ENCODE peak calls at places on chromosomes 7 and 10, in seven cellular contexts. One of them, this sample, is unnamed.
A peak's percentile ranks its signal among the peaks of the same experiment; 100 is the strongest.

GRCh38 chr10:124532106-124532641 is 70.6 kb downstream of the LHPP start:
- DNase-seq in brain microvascular endothelial cell: no peak
- DNase-seq in activated CD4-positive, alpha-beta T cell treated with anti-CD3 and anti-CD28 coated beads, Interleukin-2, amount 50 U/mL, for 1 hour: no peak
- DNase-seq in mesothelial cell of epicardium: no peak
- DNase-seq in GOT3: no peak
- DNase-seq in heart left ventricle: peak; percentile 33
- DNase-seq in NCI-H2029: no peak
- DNase-seq in this sample: no peak

GRCh38 chr10:112842832-112843360 is 107.2 kb upstream of the TCF7L2 start:
- DNase-seq in brain microvascular endothelial cell: peak; percentile 11
- DNase-seq in activated CD4-positive, alpha-beta T cell treated with anti-CD3 and anti-CD28 coated beads, Interleukin-2, amount 50 U/mL, for 1 hour: no peak
- DNase-seq in mesothelial cell of epicardium: no peak
- DNase-seq in GOT3: no peak
- DNase-seq in heart left ventricle: no peak
- DNase-seq in NCI-H2029: no peak
- DNase-seq in this sample: no peak

GRCh38 chr7:71780282-71780681 is 631.9 kb downstream of the CALN1 start:
- DNase-seq in brain microvascular endothelial cell: no peak
- DNase-seq in activated CD4-positive, alpha-beta T cell treated with anti-CD3 and anti-CD28 coated beads, Interleukin-2, amount 50 U/mL, for 1 hour: no peak
- DNase-seq in mesothelial cell of epicardium: no peak
- DNase-seq in GOT3: no peak
- DNase-seq in heart left ventricle: no peak
- DNase-seq in NCI-H2029: no peak
- DNase-seq in this sample: no peak

GRCh38 chr10:62614389-62615157 is 189.9 kb upstream of the ADO start:
- DNase-seq in brain microvascular endothelial cell: peak; percentile 48
- DNase-seq in activated CD4-positive, alpha-beta T cell treated with anti-CD3 and anti-CD28 coated beads, Interleukin-2, amount 50 U/mL, for 1 hour: no peak
- DNase-seq in mesothelial cell of epicardium: no peak
- DNase-seq in GOT3: no peak
- DNase-seq in heart left ventricle: no peak
- DNase-seq in NCI-H2029: no peak
- DNase-seq in this sample: peak; percentile 41

GRCh38 chr7:86776136-86776535 is 132.4 kb downstream of the GRM3 start:
- DNase-seq in brain microvascular endothelial cell: no peak
- DNase-seq in activated CD4-positive, alpha-beta T cell treated with anti-CD3 and anti-CD28 coated beads, Interleukin-2, amount 50 U/mL, for 1 hour: no peak
- DNase-seq in mesothelial cell of epicardium: no peak
- DNase-seq in GOT3: no peak
- DNase-seq in heart left ventricle: no peak
- DNase-seq in NCI-H2029: no peak
- DNase-seq in this sample: no peak

GRCh38 chr10:5183923-5184322 is 1.0 kb downstream of the AKR1C8 start:
- DNase-seq in brain microvascular endothelial cell: no peak
- DNase-seq in activated CD4-positive, alpha-beta T cell treated with anti-CD3 and anti-CD28 coated beads, Interleukin-2, amount 50 U/mL, for 1 hour: no peak
- DNase-seq in mesothelial cell of epicardium: no peak
- DNase-seq in GOT3: no peak
- DNase-seq in heart left ventricle: no peak
- DNase-seq in NCI-H2029: no peak
- DNase-seq in this sample: no peak

GRCh38 chr7:133904766-133905165 is 222.4 kb upstream of the LRGUK start:
- DNase-seq in brain microvascular endothelial cell: no peak
- DNase-seq in activated CD4-positive, alpha-beta T cell treated with anti-CD3 and anti-CD28 coated beads, Interleukin-2, amount 50 U/mL, for 1 hour: no peak
- DNase-seq in mesothelial cell of epicardium: no peak
- DNase-seq in GOT3: no peak
- DNase-seq in heart left ventricle: no peak
- DNase-seq in NCI-H2029: no peak
- DNase-seq in this sample: no peak

GRCh38 chr7:149005427-149006344 is 22.6 kb downstream of the PDIA4 start:
- DNase-seq in brain microvascular endothelial cell: peak; percentile 60
- DNase-seq in activated CD4-positive, alpha-beta T cell treated with anti-CD3 and anti-CD28 coated beads, Interleukin-2, amount 50 U/mL, for 1 hour: peak; percentile 85
- DNase-seq in mesothelial cell of epicardium: peak; percentile 60
- DNase-seq in GOT3: no peak
- DNase-seq in heart left ventricle: peak; percentile 90
- DNase-seq in NCI-H2029: peak; percentile 14
- DNase-seq in this sample: peak; percentile 88

GRCh38 chr10:124539935-124540641 is 78.5 kb downstream of the LHPP start:
- DNase-seq in brain microvascular endothelial cell: no peak
- DNase-seq in activated CD4-positive, alpha-beta T cell treated with anti-CD3 and anti-CD28 coated beads, Interleukin-2, amount 50 U/mL, for 1 hour: peak; percentile 70
- DNase-seq in mesothelial cell of epicardium: peak; percentile 51
- DNase-seq in GOT3: no peak
- DNase-seq in heart left ventricle: peak; percentile 83
- DNase-seq in NCI-H2029: no peak
- DNase-seq in this sample: peak; percentile 58

GRCh38 chr7:80614911-80615310 is 23.5 kb upstream of the CD36 start:
- DNase-seq in brain microvascular endothelial cell: peak; percentile 16
- DNase-seq in activated CD4-positive, alpha-beta T cell treated with anti-CD3 and anti-CD28 coated beads, Interleukin-2, amount 50 U/mL, for 1 hour: no peak
- DNase-seq in mesothelial cell of epicardium: no peak
- DNase-seq in GOT3: no peak
- DNase-seq in heart left ventricle: no peak
- DNase-seq in NCI-H2029: no peak
- DNase-seq in this sample: peak; percentile 21

GRCh38 chr7:142303650-142304049 is 45.8 kb upstream of the PRSS58 start:
- DNase-seq in brain microvascular endothelial cell: no peak
- DNase-seq in activated CD4-positive, alpha-beta T cell treated with anti-CD3 and anti-CD28 coated beads, Interleukin-2, amount 50 U/mL, for 1 hour: no peak
- DNase-seq in mesothelial cell of epicardium: no peak
- DNase-seq in GOT3: no peak
- DNase-seq in heart left ventricle: no peak
- DNase-seq in NCI-H2029: no peak
- DNase-seq in this sample: peak; percentile 58

GRCh38 chr10:83108565-83109333 is 1030.6 kb upstream of the GHITM start:
- DNase-seq in brain microvascular endothelial cell: no peak
- DNase-seq in activated CD4-positive, alpha-beta T cell treated with anti-CD3 and anti-CD28 coated beads, Interleukin-2, amount 50 U/mL, for 1 hour: no peak
- DNase-seq in mesothelial cell of epicardium: no peak
- DNase-seq in GOT3: no peak
- DNase-seq in heart left ventricle: no peak
- DNase-seq in NCI-H2029: no peak
- DNase-seq in this sample: no peak